ENCODE peak calls at places on chromosomes 1 and 21, in ten cellular contexts. U is omental fat pad, Z is GM12864, V is nephron progenitor cell, M is HFF-Myc, T is choroid plexus epithelial cell, L is DND-41, F is pancreas, D is brain microvascular endothelial cell, H is fibroblast of the aortic adventitia. X is an unnamed sample.

GRCh38 chr1:244545511-244545910 is 84.4 kb downstream of the CATSPERE start:
- DNase-seq in M (no peak), H (peak), V (no peak), Z (no peak), D (peak), T (peak), U (no peak), F (no peak), L (no peak), X (no peak)

GRCh38 chr1:91827094-91828006 is 58.6 kb downstream of the TGFBR3 start:
- DNase-seq in M (no peak), H (no peak), T (no peak), V (no peak), U (no peak), D (no peak), L (no peak), Z (no peak), F (peak), X (no peak)

GRCh38 chr1:210413951-210414350 is 85.2 kb downstream of the HHAT start:
- DNase-seq in M (no peak), T (no peak), Z (no peak), F (no peak), H (no peak), V (no peak), U (no peak), L (no peak), D (no peak), X (no peak)

GRCh38 chr1:168050307-168050706 is 86.4 kb downstream of the GPR161 start:
- DNase-seq in V (no peak), U (no peak), M (no peak), H (no peak), F (no peak), L (no peak), T (no peak), D (no peak), Z (no peak), X (no peak)

GRCh38 chr1:100896481-100896982 is 642 bp downstream of the SLC30A7 start:
- DNase-seq in Z (peak), H (peak), D (peak), V (peak), T (peak), F (peak), M (peak), L (peak), U (no peak), X (no peak)

GRCh38 chr1:3329640-3330281 is 124.7 kb upstream of the ARHGEF16 start:
- DNase-seq in H (no peak), D (no peak), T (no peak), F (no peak), L (no peak), U (no peak), Z (no peak), V (no peak), M (no peak), X (no peak)

GRCh38 chr1:2346691-2347408 is 44.5 kb downstream of the MORN1 start:
- DNase-seq in T (no peak), Z (no peak), D (no peak), F (no peak), M (no peak), U (no peak), L (no peak), H (no peak), V (no peak), X (no peak)

GRCh38 chr1:176765608-176766007 is 302.6 kb downstream of the PAPPA2 start:
- DNase-seq in U (no peak), H (no peak), F (no peak), V (no peak), L (no peak), M (no peak), Z (no peak), T (no peak), D (no peak), X (no peak)

GRCh38 chr1:43171312-43171875 is 696 bp downstream of the EBNA1BP2 start:
- DNase-seq in H (peak), T (peak), F (no peak), V (no peak), U (no peak), Z (no peak), L (no peak), D (no peak), M (no peak), X (no peak)

DNA sequence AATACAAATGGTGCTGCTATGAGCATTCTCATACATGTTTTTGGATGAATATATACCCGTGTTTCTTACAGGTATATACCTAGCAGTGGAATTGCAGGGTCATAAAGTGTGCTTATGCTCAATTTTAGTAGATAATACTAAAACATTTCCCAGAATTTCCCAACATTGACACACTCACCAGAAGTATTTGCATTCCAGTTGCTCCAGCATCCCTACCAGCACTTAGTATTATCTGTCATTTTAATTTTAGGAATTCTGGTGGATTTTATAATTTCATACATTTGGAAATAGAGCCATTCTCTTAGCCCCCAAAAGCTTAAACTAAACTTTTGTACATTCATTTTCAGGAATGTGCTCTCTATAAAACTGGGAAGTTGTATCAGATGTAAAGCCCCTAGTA is 67.4 kb upstream of the ZNF326 start:
- DNase-seq in Z (no peak), L (no peak), V (no peak), F (no peak), M (no peak), U (no peak), T (no peak), H (no peak), D (no peak), X (no peak)
- TF ChIP-seq CTCF in Z (no peak), L (no peak), V (no peak), F (no peak), M (no peak), U (no peak), T (no peak), H (no peak), D (no peak), X (no peak)

GRCh38 chr1:203328714-203329122 is 22.2 kb downstream of the FMOD start:
- DNase-seq in V (no peak), Z (no peak), H (no peak), F (peak), T (peak), D (peak), M (no peak), U (no peak), L (no peak), X (no peak)
- TF ChIP-seq CTCF in V (peak), Z (no peak), H (no peak), F (no peak), T (peak), D (peak), M (no peak), U (no peak), L (no peak), X (no peak)

DNA sequence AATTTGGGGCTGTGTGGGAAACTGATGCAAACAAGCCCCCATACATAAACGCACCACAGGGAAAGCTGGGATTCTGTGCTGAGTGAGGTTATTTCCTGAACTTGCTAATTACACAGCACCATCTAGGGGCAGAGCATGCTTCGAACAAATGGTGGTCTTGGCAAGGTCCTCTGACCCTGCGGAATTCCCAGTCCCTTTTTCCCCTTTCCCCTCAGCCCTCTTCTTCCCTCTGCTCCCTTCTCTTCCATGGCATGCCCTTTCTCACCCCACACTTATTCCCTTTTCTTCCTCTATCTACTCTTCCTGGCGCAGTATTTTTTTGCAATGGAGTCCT is 134.5 kb upstream of the VANGL1 start:
- DNase-seq in M (no peak), V (peak), T (peak), F (no peak), H (peak), D (peak), U (no peak), Z (no peak), L (peak), X (no peak)
- TF ChIP-seq CTCF in M (peak), V (peak), T (peak), F (peak), H (peak), D (peak), U (no peak), Z (peak), L (peak), X (no peak)

GRCh38 chr1:55747285-55747890 is 532.2 kb upstream of the USP24 start:
- DNase-seq in U (no peak), L (no peak), V (no peak), M (no peak), D (no peak), T (peak), F (no peak), Z (no peak), H (peak), X (no peak)

GRCh38 chr1:55746710-55747109 is 531.5 kb upstream of the USP24 start:
- DNase-seq in L (no peak), U (no peak), F (no peak), V (no peak), D (no peak), H (no peak), M (no peak), T (no peak), Z (no peak), X (no peak)

DNA sequence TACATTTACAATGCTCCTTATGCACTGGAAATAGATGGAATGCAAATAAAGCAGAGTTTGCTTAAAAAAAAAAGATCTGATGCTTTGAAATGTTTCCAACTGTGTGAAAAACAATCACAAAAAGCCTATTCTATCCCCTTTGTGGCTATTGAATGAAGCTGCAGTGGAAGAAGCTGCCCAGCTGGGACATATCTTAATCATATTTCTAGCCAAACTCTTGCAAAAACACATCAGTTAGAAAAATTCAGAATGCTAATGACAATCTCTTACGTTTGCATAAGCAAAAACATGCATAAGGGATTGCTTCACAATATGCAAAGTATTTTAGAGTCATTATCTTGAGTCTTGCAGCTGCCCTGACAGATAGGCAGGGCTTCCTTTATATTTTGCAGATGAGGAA is 526.4 kb upstream of the USP24 start:
- DNase-seq in L (no peak), M (no peak), H (peak), Z (no peak), D (no peak), T (peak), F (no peak), U (no peak), V (no peak), X (no peak)
- TF ChIP-seq CTCF in L (no peak), M (no peak), H (peak), Z (no peak), D (no peak), T (no peak), F (no peak), U (no peak), V (no peak), X (no peak)

GRCh38 chr1:77950873-77951272 is 28.0 kb downstream of the FUBP1 start:
- DNase-seq in Z (peak), H (no peak), L (no peak), U (no peak), D (no peak), T (no peak), M (no peak), V (no peak), F (no peak), X (no peak)

GRCh38 chr1:77953907-77954306 is 25.0 kb downstream of the FUBP1 start:
- DNase-seq in M (no peak), H (no peak), Z (no peak), D (no peak), L (no peak), T (no peak), U (no peak), V (no peak), F (no peak), X (no peak)

GRCh38 chr1:77945345-77945744 is 33.5 kb downstream of the FUBP1 start:
- DNase-seq in L (no peak), D (no peak), T (no peak), H (no peak), F (no peak), Z (no peak), V (no peak), U (no peak), M (no peak), X (no peak)

GRCh38 chr1:77951328-77951727 is 27.5 kb downstream of the FUBP1 start:
- DNase-seq in Z (no peak), V (no peak), T (no peak), L (no peak), D (no peak), U (no peak), H (no peak), F (no peak), M (no peak), X (no peak)

DNA sequence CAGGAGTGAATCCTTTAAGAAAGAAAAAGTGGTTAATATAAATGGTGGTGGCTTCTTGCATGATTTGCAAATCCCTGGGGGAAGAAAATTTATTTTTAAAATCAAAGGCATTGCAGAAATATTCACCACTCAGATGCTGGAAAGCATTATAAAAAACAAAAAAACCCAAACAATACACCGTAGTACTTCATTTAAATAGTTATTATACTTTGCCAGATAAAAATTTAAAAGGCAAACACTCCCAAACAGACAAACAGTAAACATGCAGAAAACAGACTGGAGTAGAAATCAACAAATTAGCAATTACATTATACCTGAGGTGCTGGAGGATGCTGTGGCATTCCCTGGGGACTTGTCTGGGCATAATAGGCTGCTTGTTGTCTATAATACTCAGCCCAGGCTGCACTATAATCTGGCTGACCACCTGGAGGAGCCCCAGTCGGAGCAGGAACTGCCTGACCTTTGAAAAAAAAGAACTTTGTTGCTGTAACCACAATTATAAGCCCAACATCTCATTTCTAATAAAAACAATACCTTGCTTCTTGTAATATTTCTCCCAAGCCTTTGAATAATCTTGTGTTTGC is 29.9 kb downstream of the FUBP1 start:
- DNase-seq in Z (no peak), M (peak), V (no peak), F (no peak), U (no peak), L (no peak), D (peak), H (peak), T (peak), X (no peak)
- TF ChIP-seq CTCF in Z (no peak), M (peak), V (no peak), F (no peak), U (no peak), L (no peak), D (peak), H (peak), T (peak), X (no peak)

DNA sequence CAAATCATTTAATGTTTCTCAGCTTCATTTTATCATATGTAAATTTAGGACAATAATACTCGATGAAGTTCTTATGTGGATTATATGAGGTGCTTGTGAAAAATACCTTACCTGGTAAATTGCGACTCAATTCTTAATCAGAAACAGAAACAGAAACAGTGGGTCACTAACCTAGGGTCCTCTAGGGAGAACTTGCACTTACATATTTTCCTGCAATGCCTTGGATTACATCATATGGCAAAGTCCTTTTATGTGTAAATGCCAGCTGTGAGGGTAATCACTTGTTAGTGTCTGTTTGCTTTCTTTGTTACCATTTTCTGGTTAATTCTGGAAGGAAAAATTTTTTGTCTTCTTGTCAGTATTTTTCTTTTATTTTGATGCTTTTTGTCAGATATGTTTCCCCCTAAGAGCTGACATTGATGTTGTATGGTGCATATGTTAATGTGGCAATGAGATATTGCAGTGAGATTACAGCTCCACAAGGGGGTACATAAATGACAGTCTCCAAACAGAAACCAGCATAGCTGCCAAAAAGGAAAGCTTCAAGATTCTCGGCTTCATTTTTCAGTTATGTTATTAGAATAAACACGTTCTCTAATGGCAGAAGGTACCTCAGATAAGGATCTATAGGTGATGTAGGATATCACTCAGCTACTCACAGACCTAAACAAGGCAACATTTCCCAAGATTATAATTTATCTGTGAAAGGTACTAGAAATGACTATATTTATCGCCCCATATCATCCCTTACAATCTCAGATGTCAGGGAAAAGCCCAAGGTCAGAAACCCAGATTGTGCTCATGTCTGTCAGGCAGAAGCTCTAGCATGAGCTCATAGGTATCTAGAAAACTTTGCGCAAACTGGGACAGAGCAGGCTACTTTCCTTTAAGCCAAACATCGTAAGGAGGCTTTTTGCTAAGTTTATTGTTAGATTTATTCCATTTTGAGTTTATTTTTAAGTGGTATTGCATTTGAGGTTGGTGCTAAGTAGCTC is 119.9 kb downstream of the FASLG start:
- DNase-seq in Z (peak), L (no peak), V (no peak), T (peak), U (no peak), F (no peak), M (no peak), D (no peak), H (peak), X (no peak)
- TF ChIP-seq CTCF in Z (peak), L (peak), V (no peak), T (peak), U (no peak), F (no peak), M (no peak), D (no peak), H (peak), X (no peak)

DNA sequence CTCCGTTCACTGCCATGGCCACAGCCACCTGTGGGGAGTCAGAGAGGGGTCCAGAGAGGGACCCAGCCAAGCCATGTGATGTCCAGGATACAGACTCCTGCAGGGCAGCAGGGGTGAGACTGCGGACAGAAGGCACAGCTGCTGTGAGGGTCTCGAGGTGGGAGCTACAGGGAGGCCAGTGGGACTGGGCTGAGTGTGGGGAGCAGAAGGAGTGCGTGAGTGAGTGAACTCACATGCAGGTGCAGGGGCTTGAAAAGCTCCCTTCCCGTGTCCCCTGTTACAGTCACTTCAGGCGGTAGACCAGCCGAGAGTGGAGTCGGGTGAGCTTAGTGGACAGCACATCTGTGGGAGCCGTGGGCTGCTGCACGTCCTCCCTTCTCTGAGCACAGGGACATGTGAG is 42.4 kb downstream of the S100B start:
- DNase-seq in H (no peak), V (no peak), U (no peak), Z (no peak), D (no peak), L (no peak), F (no peak), M (no peak), T (no peak), X (no peak)
- TF ChIP-seq CTCF in H (no peak), V (no peak), U (no peak), Z (no peak), D (no peak), L (no peak), F (no peak), M (no peak), T (no peak), X (no peak)

GRCh38 chr1:117712598-117712997 is 106.8 kb downstream of the TENT5C start:
- DNase-seq in V (no peak), H (no peak), F (no peak), M (no peak), D (no peak), Z (no peak), L (no peak), T (no peak), U (no peak), X (no peak)

GRCh38 chr1:117707371-117707770 is 101.5 kb downstream of the TENT5C start:
- DNase-seq in U (no peak), D (no peak), T (no peak), V (no peak), F (no peak), H (no peak), Z (no peak), L (no peak), M (no peak), X (no peak)

GRCh38 chr1:117708323-117709288 is 102.8 kb downstream of the TENT5C start:
- DNase-seq in M (no peak), T (no peak), D (no peak), F (no peak), H (peak), L (no peak), Z (no peak), U (no peak), V (no peak), X (no peak)

GRCh38 chr1:117709398-117709797 is 103.5 kb downstream of the TENT5C start:
- DNase-seq in D (no peak), L (no peak), U (no peak), F (no peak), T (no peak), Z (no peak), H (no peak), V (no peak), M (no peak), X (no peak)

DNA sequence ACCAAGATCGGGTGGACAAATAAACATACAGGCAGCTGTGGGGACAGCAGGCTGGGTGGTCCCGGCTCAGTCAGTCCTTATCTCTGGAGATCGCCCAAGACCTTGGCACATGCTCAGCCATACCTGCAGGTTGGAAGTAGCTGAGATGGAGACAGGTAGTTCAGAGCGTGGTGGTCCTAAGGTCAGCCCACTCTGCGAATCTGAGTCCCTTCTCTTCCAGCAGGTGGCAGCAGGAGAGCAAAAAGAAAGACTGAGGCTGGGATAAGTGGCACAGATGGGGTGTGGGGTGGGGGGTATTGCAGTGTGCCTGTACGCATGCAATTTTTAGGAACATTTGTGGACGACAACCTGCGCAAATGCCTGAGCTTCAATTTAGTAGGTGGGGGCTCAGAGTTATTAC is 104.9 kb downstream of the TENT5C start:
- DNase-seq in U (no peak), V (no peak), T (no peak), M (no peak), Z (no peak), D (no peak), H (no peak), F (no peak), L (peak), X (no peak)
- TF ChIP-seq CTCF in U (no peak), V (no peak), T (peak), M (peak), Z (peak), D (peak), H (peak), F (no peak), L (peak), X (no peak)

GRCh38 chr1:228319352-228320088 is 87.1 kb downstream of the TRIM11 start:
- DNase-seq in Z (no peak), H (no peak), U (no peak), D (no peak), T (no peak), L (no peak), V (no peak), M (no peak), F (no peak), X (no peak)
- TF ChIP-seq CTCF in Z (no peak), H (no peak), U (no peak), D (no peak), T (no peak), L (no peak), V (no peak), M (no peak), F (no peak), X (no peak)